ENCODE peak calls at places on chromosome 17, in five cellular contexts. U, S, C, H and R are unnamed samples.

GRCh38 chr17:31489295-31490018 is 98.0 kb downstream of the RAB11FIP4 start:
- DNase-seq in U (peak), S (peak), C (no peak), H (no peak), R (peak)

GRCh38 chr17:80125656-80126448 is 21.1 kb downstream of the EIF4A3 start:
- DNase-seq in U (no peak), S (no peak), C (peak), H (no peak), R (peak)

GRCh38 chr17:47806026-47806912 is 15.3 kb downstream of the OSBPL7 start:
- DNase-seq in U (no peak), S (peak), C (no peak), H (no peak), R (no peak)

GRCh38 chr17:57554826-57555635 is 190.1 kb downstream of the CCDC182 start:
- DNase-seq in U (no peak), S (no peak), C (no peak), H (no peak), R (peak)

GRCh38 chr17:44794699-44795413 is 35.2 kb downstream of the GJC1 start:
- DNase-seq in U (no peak), S (no peak), C (peak), H (peak), R (peak)

GRCh38 chr17:78133971-78134898 is 3.7 kb downstream of the TMC8 start:
- DNase-seq in U (peak), S (peak), C (peak), H (no peak), R (peak)

GRCh38 chr17:72004476-72005331 is 116.1 kb upstream of the SOX9 start:
- DNase-seq in U (no peak), S (no peak), C (no peak), H (no peak), R (no peak)

GRCh38 chr17:78127240-78127887 is 1.2 kb downstream of the TMC6 start:
- DNase-seq in U (peak), S (peak), C (no peak), H (no peak), R (peak)

GRCh38 chr17:882827-883585 is 96.6 kb downstream of the NXN start:
- DNase-seq in U (peak), S (peak), C (peak), H (peak), R (peak)

GRCh38 chr17:72496461-72496860 is 375.6 kb downstream of the SOX9 start:
- DNase-seq in U (no peak), S (no peak), C (peak), H (no peak), R (no peak)

GRCh38 chr17:40065771-40066510 is 3.2 kb downstream of the THRA start:
- DNase-seq in U (no peak), S (peak), C (no peak), H (no peak), R (peak)

GRCh38 chr17:71118039-71118438 is 948.7 kb downstream of the KCNJ2 start:
- DNase-seq in U (peak), S (no peak), C (peak), H (peak), R (no peak)

GRCh38 chr17:57597531-57598453 is 147.3 kb downstream of the CCDC182 start:
- DNase-seq in U (peak), S (peak), C (peak), H (peak), R (peak)

GRCh38 chr17:81143717-81144422 is 21.4 kb upstream of the PVALEF start:
- DNase-seq in U (no peak), S (no peak), C (no peak), H (no peak), R (no peak)
- H3K4me2 ChIP-seq in U (no peak), S (no peak), C (no peak), H (no peak), R (no peak)

GRCh38 chr17:50657054-50657453 is 22.4 kb downstream of the ABCC3 start:
- DNase-seq in U (no peak), S (no peak), C (no peak), H (no peak), R (no peak)

GRCh38 chr17:50657627-50658026 is 22.9 kb downstream of the ABCC3 start:
- DNase-seq in U (no peak), S (no peak), C (no peak), H (no peak), R (no peak)

GRCh38 chr17:50651661-50652060 is 17.0 kb downstream of the ABCC3 start:
- DNase-seq in U (no peak), S (no peak), C (no peak), H (no peak), R (no peak)

GRCh38 chr17:50656509-50656908 is 21.8 kb downstream of the ABCC3 start:
- DNase-seq in U (no peak), S (no peak), C (no peak), H (no peak), R (no peak)

DNA sequence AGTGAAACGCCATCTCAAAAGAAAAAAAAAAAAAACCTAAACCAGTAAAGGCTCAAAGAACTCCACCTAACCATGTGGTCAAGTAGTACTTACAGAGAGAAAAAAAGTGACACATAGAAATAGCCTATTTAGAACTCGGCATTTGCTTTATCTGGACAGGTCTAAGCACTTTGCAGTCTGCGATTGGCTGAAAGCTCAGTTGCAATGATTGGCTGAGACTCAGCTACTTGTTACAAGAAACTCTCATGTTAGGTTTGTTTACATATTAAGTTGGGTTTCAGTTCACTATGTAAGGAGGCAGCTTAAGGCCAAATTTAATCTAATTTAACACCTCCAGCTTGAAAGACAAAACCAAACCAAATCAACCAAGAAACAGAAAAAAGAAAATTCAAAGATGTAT is 19.1 kb downstream of the ABCC3 start:
- DNase-seq in U (no peak), S (no peak), C (no peak), H (no peak), R (no peak)
- H3K4me2 ChIP-seq in U (no peak), S (no peak), C (no peak), H (no peak), R (no peak)

GRCh38 chr17:15237106-15237425 is 28.1 kb downstream of the PMP22 start:
- DNase-seq in U (no peak), S (no peak), C (no peak), H (no peak), R (no peak)

GRCh38 chr17:15238064-15238463 is 27.1 kb downstream of the PMP22 start:
- DNase-seq in U (no peak), S (no peak), C (no peak), H (no peak), R (no peak)

GRCh38 chr17:15233971-15234370 is 31.2 kb downstream of the PMP22 start:
- DNase-seq in U (no peak), S (no peak), C (no peak), H (no peak), R (peak)

GRCh38 chr17:15239471-15239870 is 25.7 kb downstream of the PMP22 start:
- DNase-seq in U (no peak), S (peak), C (no peak), H (no peak), R (no peak)

DNA sequence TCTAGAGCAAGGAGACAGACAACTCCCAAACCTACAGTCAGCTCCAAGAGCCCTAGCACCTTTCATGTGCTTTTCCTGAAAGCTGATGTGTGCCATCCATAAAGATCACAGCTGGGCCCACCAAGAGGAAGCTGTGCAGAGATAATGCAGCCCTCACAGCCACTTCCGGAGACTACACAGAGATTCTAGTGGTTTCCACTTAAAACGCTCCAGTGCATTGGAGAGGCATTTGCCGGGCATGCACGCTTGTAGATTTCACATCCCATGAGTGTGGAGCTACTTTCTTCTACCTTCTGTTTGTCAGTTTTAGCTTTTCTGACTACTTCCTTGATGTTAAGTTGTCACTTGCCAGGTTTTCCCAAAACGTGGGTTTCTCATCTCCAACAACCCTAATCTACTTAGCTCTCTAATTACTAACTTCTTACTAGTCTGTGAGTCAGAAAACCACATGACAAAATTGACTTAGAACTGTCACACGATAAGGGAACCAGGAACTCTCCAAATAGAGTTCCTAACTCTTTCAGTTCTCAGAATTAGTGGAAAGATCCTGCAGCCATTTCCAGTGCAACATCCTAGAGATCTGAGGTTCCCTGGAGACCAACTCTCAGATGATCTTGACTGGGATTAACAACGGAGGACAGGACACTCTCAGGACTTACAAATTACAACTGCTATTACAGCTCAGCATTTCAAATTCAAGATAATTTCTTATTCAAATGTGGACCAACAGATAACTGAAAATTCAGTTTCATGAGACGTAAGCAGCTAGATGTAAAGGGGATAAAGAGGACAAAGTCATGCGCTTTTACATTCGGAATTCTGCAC is 28.6 kb downstream of the PMP22 start:
- DNase-seq in U (no peak), S (peak), C (peak), H (no peak), R (peak)
- H3K4me2 ChIP-seq in U (peak), S (no peak), C (no peak), H (no peak), R (no peak)

GRCh38 chr17:82446124-82446523 is 4.4 kb downstream of the CYBC1 start:
- DNase-seq in U (no peak), S (no peak), C (no peak), H (no peak), R (peak)
- H3K4me2 ChIP-seq in U (no peak), S (no peak), C (no peak), H (no peak), R (no peak)

GRCh38 chr17:27315796-27316465 is 22.0 kb downstream of the WSB1 start:
- DNase-seq in U (peak), S (no peak), C (no peak), H (no peak), R (no peak)
- H3K4me2 ChIP-seq in U (no peak), S (no peak), C (no peak), H (no peak), R (no peak)

DNA sequence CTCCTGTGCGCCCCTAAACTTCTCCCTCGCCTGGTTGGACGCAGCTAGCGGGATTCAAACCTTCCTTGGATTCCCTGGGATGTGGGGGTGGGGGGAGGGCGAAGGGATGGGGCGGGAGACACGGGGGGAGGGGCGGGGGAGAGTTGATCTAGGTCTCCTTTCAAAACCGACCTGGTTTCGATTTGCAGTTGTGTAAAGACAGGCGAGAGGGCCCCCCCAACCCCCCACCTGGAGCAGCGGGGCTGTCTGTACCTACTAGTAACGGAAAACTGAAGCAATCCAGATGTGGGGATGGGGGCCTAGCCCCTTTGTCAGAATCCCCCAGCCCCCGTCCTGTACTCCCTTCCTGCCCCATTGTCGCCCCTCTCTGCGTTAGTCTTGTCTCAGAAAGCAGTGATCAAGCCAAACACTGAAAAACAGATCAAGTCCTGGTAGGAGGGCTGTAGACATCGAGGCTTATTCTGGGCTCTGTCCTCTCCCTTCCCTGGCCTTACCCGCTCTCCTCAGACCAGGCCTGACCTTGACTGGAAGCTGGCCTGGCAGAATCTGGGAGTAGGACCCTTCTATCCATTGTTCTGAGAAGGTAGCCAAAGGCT is 902 bp downstream of the DLX4 start:
- DNase-seq in U (no peak), S (no peak), C (no peak), H (no peak), R (no peak)
- H3K4me2 ChIP-seq in U (peak), S (peak), C (no peak), H (peak), R (no peak)

DNA sequence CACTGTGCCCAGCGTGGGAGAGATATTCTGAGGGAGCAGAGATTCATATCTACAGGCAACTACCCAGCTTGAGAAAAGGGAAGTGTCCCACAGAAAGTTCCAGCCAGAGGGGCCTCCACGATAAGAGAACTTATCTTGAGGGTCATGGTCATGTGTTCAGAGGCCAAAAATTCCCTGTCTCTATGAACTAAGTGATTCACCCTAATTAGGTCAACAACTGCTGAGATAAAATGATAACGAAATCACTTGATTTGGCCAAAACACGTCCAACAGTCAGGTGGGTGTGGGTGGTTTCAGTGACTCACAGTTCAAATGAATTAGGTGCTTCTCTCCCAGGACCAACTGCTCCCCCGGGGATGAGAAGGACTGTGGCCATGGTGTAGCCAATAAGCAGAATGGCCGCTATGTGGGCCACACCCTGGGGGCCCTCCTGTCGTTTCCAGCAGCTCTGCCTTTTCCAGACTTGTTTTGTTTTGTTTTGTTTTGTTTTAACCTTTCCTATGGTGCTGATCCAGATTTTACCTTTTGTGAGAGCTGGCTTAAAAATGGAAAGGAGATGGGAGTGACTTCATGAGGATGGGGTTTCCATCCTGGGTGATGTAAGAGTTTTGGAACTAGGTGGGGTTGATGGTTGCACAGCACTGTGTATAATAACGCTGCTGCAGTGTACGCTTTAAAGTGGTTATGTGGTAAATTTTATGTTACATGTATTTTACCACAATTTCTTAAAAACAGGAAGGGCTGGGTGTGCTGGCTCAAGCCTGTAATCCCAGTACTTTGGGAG is 8.7 kb downstream of the DNAI2 start:
- DNase-seq in U (peak), S (no peak), C (no peak), H (peak), R (peak)
- H3K4me2 ChIP-seq in U (no peak), S (no peak), C (no peak), H (no peak), R (no peak)